ENCODE peak calls at places on chromosomes 5 and 9, in eight cellular contexts. M is neural crest cell, E is fibroblast of mammary gland, T is brain microvascular endothelial cell, L is foreskin fibroblast, U is K562, W is omental fat pad, J is HepG2. F is an unnamed sample.

GRCh38 chr5:177300236-177300880 is 3.2 kb downstream of the RAB24 start:
- DNase-seq in M (no peak), E (peak; percentile 69), T (peak; percentile 75), L (peak; percentile 70), U (peak; percentile 63), W (no peak), J (no peak), F (no peak)

GRCh38 chr9:75064307-75065025 is 23.5 kb downstream of the NMRK1 start:
- DNase-seq in M (no peak), E (peak; percentile 78), T (no peak), L (peak; percentile 80), U (no peak), W (no peak), J (no peak), F (peak; percentile 16)

GRCh38 chr9:114798793-114799427 is 6.9 kb downstream of the TNFSF15 start:
- DNase-seq in M (no peak), E (no peak), T (no peak), L (no peak), U (no peak), W (no peak), J (no peak), F (no peak)

GRCh38 chr5:68446487-68446894 is 230.9 kb downstream of the PIK3R1 start:
- DNase-seq in M (no peak), E (no peak), T (no peak), L (no peak), U (no peak), W (no peak), J (no peak), F (no peak)

GRCh38 chr5:136810198-136810823 is 445.0 kb upstream of the TRPC7 start:
- DNase-seq in M (no peak), E (peak; percentile 96), T (no peak), L (peak; percentile 89), U (no peak), W (no peak), J (no peak), F (peak; percentile 27)

GRCh38 chr9:74555015-74555414 is 57.9 kb downstream of the RORB start:
- DNase-seq in M (no peak), E (no peak), T (no peak), L (no peak), U (no peak), W (no peak), J (no peak), F (no peak)

GRCh38 chr5:28110756-28111155 is 1072.4 kb upstream of the CDH9 start:
- DNase-seq in M (no peak), E (no peak), T (no peak), L (no peak), U (no peak), W (no peak), J (no peak), F (no peak)

GRCh38 chr9:77708416-77708815 is 60.3 kb upstream of the GNA14 start:
- DNase-seq in M (no peak), E (peak; percentile 60), T (peak; percentile 41), L (peak; percentile 76), U (no peak), W (no peak), J (no peak), F (no peak)

GRCh38 chr5:101929628-101930027 is 366.5 kb downstream of the SLCO4C1 start:
- DNase-seq in M (no peak), E (no peak), T (no peak), L (no peak), U (no peak), W (no peak), J (no peak), F (no peak)

GRCh38 chr9:123645126-123645525 is 284.8 kb downstream of the DENND1A start:
- DNase-seq in M (no peak), E (no peak), T (no peak), L (no peak), U (no peak), W (no peak), J (no peak), F (no peak)

GRCh38 chr9:72585737-72586136 is 64.3 kb downstream of the TMC1 start:
- DNase-seq in M (no peak), E (no peak), T (no peak), L (peak; percentile 77), U (no peak), W (no peak), J (no peak), F (peak; percentile 67)

GRCh38 chr9:126915281-126915816 is 767 bp downstream of the RALGPS1 start:
- DNase-seq in M (no peak), E (no peak), T (no peak), L (no peak), U (peak; percentile 81), W (no peak), J (no peak), F (no peak)

GRCh38 chr9:80648336-80648735 is 1041.0 kb downstream of the TLE1 start:
- DNase-seq in M (no peak), E (peak; percentile 76), T (peak; percentile 83), L (peak; percentile 69), U (no peak), W (no peak), J (no peak), F (no peak)

GRCh38 chr5:11415751-11416150 is 488.5 kb downstream of the CTNND2 start:
- DNase-seq in M (no peak), E (no peak), T (no peak), L (no peak), U (no peak), W (no peak), J (no peak), F (no peak)

GRCh38 chr9:89482950-89483349 is 15.0 kb downstream of the SEMA4D start:
- DNase-seq in M (no peak), E (no peak), T (no peak), L (no peak), U (no peak), W (no peak), J (no peak), F (no peak)

GRCh38 chr5:80318212-80318611 is 1.6 kb upstream of the SPZ1 start:
- DNase-seq in M (no peak), E (peak; percentile 78), T (peak; percentile 43), L (peak; percentile 56), U (no peak), W (no peak), J (no peak), F (no peak)

GRCh38 chr5:88732181-88732633 is 150.8 kb downstream of the MEF2C start:
- DNase-seq in M (no peak), E (peak; percentile 15), T (peak; percentile 91), L (peak; percentile 27), U (no peak), W (no peak), J (no peak), F (no peak)

GRCh38 chr5:165622864-165623536 is 2117.6 kb downstream of the MAT2B start:
- DNase-seq in M (no peak), E (no peak), T (no peak), L (no peak), U (no peak), W (no peak), J (no peak), F (no peak)

GRCh38 chr5:165616550-165617430 is 2111.4 kb downstream of the MAT2B start:
- DNase-seq in M (no peak), E (peak; percentile 55), T (no peak), L (no peak), U (no peak), W (no peak), J (no peak), F (no peak)

GRCh38 chr5:165617491-165617890 is 2112.1 kb downstream of the MAT2B start:
- DNase-seq in M (no peak), E (no peak), T (no peak), L (no peak), U (no peak), W (no peak), J (no peak), F (no peak)

GRCh38 chr5:165624547-165624946 is 2119.1 kb downstream of the MAT2B start:
- DNase-seq in M (no peak), E (no peak), T (no peak), L (no peak), U (no peak), W (no peak), J (no peak), F (no peak)

GRCh38 chr5:165620394-165620793 is 2115.0 kb downstream of the MAT2B start:
- DNase-seq in M (no peak), E (peak; percentile 92), T (no peak), L (no peak), U (no peak), W (peak; percentile 32), J (no peak), F (no peak)
- TF ChIP-seq CTCF in M (no peak), E (no peak), T (no peak), L (no peak), U (no peak), W (no peak), J (no peak), F (no peak)

DNA sequence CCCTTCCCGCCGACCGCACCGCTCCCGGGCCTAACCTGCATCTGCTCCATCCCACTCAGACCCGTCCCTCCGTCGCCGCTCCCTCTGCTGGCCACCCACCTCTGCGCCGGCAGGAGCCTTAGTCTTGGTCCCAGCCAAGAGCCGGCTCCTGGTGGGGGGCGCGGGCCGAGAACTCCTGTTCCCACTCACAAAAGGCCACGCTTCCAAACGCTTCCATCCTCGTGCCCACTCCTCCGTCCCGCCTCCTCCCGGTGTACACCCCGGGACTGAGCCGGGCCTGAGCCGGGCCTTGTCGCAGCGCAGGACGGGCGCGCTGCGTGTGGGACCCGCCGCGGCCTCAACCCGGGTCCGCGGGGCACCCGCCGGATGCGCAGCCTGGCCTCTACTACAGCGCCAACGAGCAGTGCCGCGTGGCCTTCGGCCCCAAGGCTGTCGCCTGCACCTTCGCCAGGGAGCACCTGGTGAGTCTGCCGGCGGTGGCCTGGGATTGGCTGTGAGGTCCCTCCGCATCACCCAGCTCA is 7.5 kb downstream of the ADAMTS13 start:
- DNase-seq in M (peak; percentile 45), E (no peak), T (peak; percentile 10), L (peak; percentile 50), U (peak; percentile 72), W (no peak), J (peak; percentile 21), F (no peak)
- TF ChIP-seq CTCF in M (peak; percentile 62), E (peak; percentile 23), T (peak; percentile 77), L (peak; percentile 31), U (peak; percentile 71), W (no peak), J (peak; percentile 76), F (peak; percentile 22)

DNA sequence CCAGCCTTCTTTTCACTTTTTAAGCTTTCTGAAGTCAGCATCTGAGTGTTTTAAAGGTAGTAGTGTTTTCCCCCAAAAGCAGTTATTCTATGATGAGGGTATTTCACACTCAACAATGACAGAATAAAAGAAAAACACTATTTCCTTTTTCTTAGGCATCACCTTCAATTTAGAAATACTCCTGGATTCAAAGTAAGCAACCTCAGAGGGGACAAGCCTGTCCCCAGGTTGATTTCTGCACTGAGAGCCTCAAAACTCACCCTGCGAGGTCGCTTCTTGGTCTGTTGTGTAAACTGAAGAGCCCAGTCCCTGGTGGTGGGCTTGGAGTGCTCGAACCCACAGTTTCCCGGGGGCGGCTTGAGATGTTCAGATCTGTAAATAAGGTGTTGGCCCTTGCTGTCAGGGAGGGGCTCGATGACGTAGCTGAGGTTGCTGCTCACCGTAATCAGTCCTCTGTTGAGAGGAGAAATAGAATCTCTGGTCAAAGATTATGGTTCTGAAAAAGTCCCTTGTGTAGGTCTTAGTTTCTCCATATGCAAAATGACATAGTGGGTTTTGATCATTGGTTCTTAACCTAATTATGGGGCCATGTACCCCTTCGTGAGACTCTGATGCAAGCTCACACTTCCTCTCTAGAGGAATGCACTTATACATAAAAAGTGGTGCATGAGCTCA is 55.9 kb downstream of the ADAM19 start:
- DNase-seq in M (no peak), E (no peak), T (no peak), L (no peak), U (no peak), W (no peak), J (no peak), F (no peak)
- TF ChIP-seq CTCF in M (no peak), E (no peak), T (no peak), L (no peak), U (no peak), W (no peak), J (no peak), F (no peak)

GRCh38 chr9:98523231-98523901 is 185.4 kb downstream of the GABBR2 start:
- DNase-seq in M (no peak), E (peak; percentile 74), T (peak; percentile 27), L (peak; percentile 28), U (no peak), W (no peak), J (no peak), F (no peak)
- TF ChIP-seq CTCF in M (peak; percentile 38), E (peak; percentile 63), T (peak; percentile 72), L (peak; percentile 60), U (peak; percentile 57), W (no peak), J (peak; percentile 44), F (peak; percentile 40)